ENCODE peak calls at places on chromosomes 3 and 15, in ten cellular contexts. One of them, this sample, is unnamed.

GRCh38 chr3:136957751-136958288 is at the start of gene IL20RB:
- DNase-seq in transverse colon: no peak
- DNase-seq in left ventricle myocardium superior: no peak
- DNase-seq in activated CD8-positive, alpha-beta T cell treated with anti-CD3 and anti-CD28 coated beads, Interleukin-2, amount 10 ng/mL, durations not matched to agents 7 days and 5 days: no peak
- DNase-seq in tibial nerve: peak
- DNase-seq in nephron progenitor cell: no peak
- DNase-seq in NCI-H1105: no peak
- DNase-seq in H9: peak
- DNase-seq in stimulated activated CD4-positive, alpha-beta T cell treated with anti-CD3 and anti-CD28 coated beads, Interleukin-2, amount 100 ng/mL, for 48 hours: no peak
- DNase-seq in RWPE2: peak
- DNase-seq in this sample: no peak

GRCh38 chr3:105051972-105052371 is 314.7 kb upstream of the ALCAM start:
- DNase-seq in transverse colon: no peak
- DNase-seq in left ventricle myocardium superior: no peak
- DNase-seq in activated CD8-positive, alpha-beta T cell treated with anti-CD3 and anti-CD28 coated beads, Interleukin-2, amount 10 ng/mL, durations not matched to agents 7 days and 5 days: no peak
- DNase-seq in tibial nerve: no peak
- DNase-seq in nephron progenitor cell: no peak
- DNase-seq in NCI-H1105: no peak
- DNase-seq in H9: no peak
- DNase-seq in stimulated activated CD4-positive, alpha-beta T cell treated with anti-CD3 and anti-CD28 coated beads, Interleukin-2, amount 100 ng/mL, for 48 hours: no peak
- DNase-seq in RWPE2: no peak
- DNase-seq in this sample: no peak

GRCh38 chr15:40441012-40441735 is 421 bp downstream of the BAHD1 start:
- DNase-seq in transverse colon: no peak
- DNase-seq in left ventricle myocardium superior: no peak
- DNase-seq in activated CD8-positive, alpha-beta T cell treated with anti-CD3 and anti-CD28 coated beads, Interleukin-2, amount 10 ng/mL, durations not matched to agents 7 days and 5 days: no peak
- DNase-seq in tibial nerve: no peak
- DNase-seq in nephron progenitor cell: peak
- DNase-seq in NCI-H1105: no peak
- DNase-seq in H9: no peak
- DNase-seq in stimulated activated CD4-positive, alpha-beta T cell treated with anti-CD3 and anti-CD28 coated beads, Interleukin-2, amount 100 ng/mL, for 48 hours: no peak
- DNase-seq in RWPE2: peak
- DNase-seq in this sample: no peak

GRCh38 chr15:98213346-98213979 is 253.0 kb downstream of the ARRDC4 start:
- DNase-seq in transverse colon: no peak
- DNase-seq in left ventricle myocardium superior: no peak
- DNase-seq in activated CD8-positive, alpha-beta T cell treated with anti-CD3 and anti-CD28 coated beads, Interleukin-2, amount 10 ng/mL, durations not matched to agents 7 days and 5 days: no peak
- DNase-seq in tibial nerve: no peak
- DNase-seq in nephron progenitor cell: no peak
- DNase-seq in NCI-H1105: no peak
- DNase-seq in H9: no peak
- DNase-seq in stimulated activated CD4-positive, alpha-beta T cell treated with anti-CD3 and anti-CD28 coated beads, Interleukin-2, amount 100 ng/mL, for 48 hours: no peak
- DNase-seq in RWPE2: no peak
- DNase-seq in this sample: no peak

GRCh38 chr3:84082726-84083125 is 876.1 kb upstream of the CADM2 start:
- DNase-seq in transverse colon: no peak
- DNase-seq in left ventricle myocardium superior: no peak
- DNase-seq in activated CD8-positive, alpha-beta T cell treated with anti-CD3 and anti-CD28 coated beads, Interleukin-2, amount 10 ng/mL, durations not matched to agents 7 days and 5 days: no peak
- DNase-seq in tibial nerve: no peak
- DNase-seq in nephron progenitor cell: no peak
- DNase-seq in NCI-H1105: no peak
- DNase-seq in H9: no peak
- DNase-seq in stimulated activated CD4-positive, alpha-beta T cell treated with anti-CD3 and anti-CD28 coated beads, Interleukin-2, amount 100 ng/mL, for 48 hours: no peak
- DNase-seq in RWPE2: no peak
- DNase-seq in this sample: no peak

GRCh38 chr3:170534232-170534631 is 51.6 kb downstream of the SLC7A14 start:
- DNase-seq in transverse colon: no peak
- DNase-seq in left ventricle myocardium superior: no peak
- DNase-seq in activated CD8-positive, alpha-beta T cell treated with anti-CD3 and anti-CD28 coated beads, Interleukin-2, amount 10 ng/mL, durations not matched to agents 7 days and 5 days: no peak
- DNase-seq in tibial nerve: no peak
- DNase-seq in nephron progenitor cell: no peak
- DNase-seq in NCI-H1105: no peak
- DNase-seq in H9: no peak
- DNase-seq in stimulated activated CD4-positive, alpha-beta T cell treated with anti-CD3 and anti-CD28 coated beads, Interleukin-2, amount 100 ng/mL, for 48 hours: no peak
- DNase-seq in RWPE2: no peak
- DNase-seq in this sample: no peak

GRCh38 chr15:42089942-42090341 is 4.4 kb downstream of the PLA2G4D start:
- DNase-seq in transverse colon: peak
- DNase-seq in left ventricle myocardium superior: no peak
- DNase-seq in activated CD8-positive, alpha-beta T cell treated with anti-CD3 and anti-CD28 coated beads, Interleukin-2, amount 10 ng/mL, durations not matched to agents 7 days and 5 days: no peak
- DNase-seq in tibial nerve: no peak
- DNase-seq in nephron progenitor cell: no peak
- DNase-seq in NCI-H1105: no peak
- DNase-seq in H9: no peak
- DNase-seq in stimulated activated CD4-positive, alpha-beta T cell treated with anti-CD3 and anti-CD28 coated beads, Interleukin-2, amount 100 ng/mL, for 48 hours: no peak
- DNase-seq in RWPE2: no peak
- DNase-seq in this sample: no peak

GRCh38 chr3:126925411-126926171 is 57.3 kb upstream of the PLXNA1 start:
- DNase-seq in transverse colon: no peak
- DNase-seq in left ventricle myocardium superior: no peak
- DNase-seq in activated CD8-positive, alpha-beta T cell treated with anti-CD3 and anti-CD28 coated beads, Interleukin-2, amount 10 ng/mL, durations not matched to agents 7 days and 5 days: no peak
- DNase-seq in tibial nerve: no peak
- DNase-seq in nephron progenitor cell: no peak
- DNase-seq in NCI-H1105: no peak
- DNase-seq in H9: no peak
- DNase-seq in stimulated activated CD4-positive, alpha-beta T cell treated with anti-CD3 and anti-CD28 coated beads, Interleukin-2, amount 100 ng/mL, for 48 hours: no peak
- DNase-seq in RWPE2: peak
- DNase-seq in this sample: no peak

GRCh38 chr3:46280105-46280797 is 38.0 kb downstream of the CCR3 start:
- DNase-seq in transverse colon: no peak
- DNase-seq in left ventricle myocardium superior: no peak
- DNase-seq in activated CD8-positive, alpha-beta T cell treated with anti-CD3 and anti-CD28 coated beads, Interleukin-2, amount 10 ng/mL, durations not matched to agents 7 days and 5 days: peak
- DNase-seq in tibial nerve: no peak
- DNase-seq in nephron progenitor cell: no peak
- DNase-seq in NCI-H1105: no peak
- DNase-seq in H9: no peak
- DNase-seq in stimulated activated CD4-positive, alpha-beta T cell treated with anti-CD3 and anti-CD28 coated beads, Interleukin-2, amount 100 ng/mL, for 48 hours: peak
- DNase-seq in RWPE2: no peak
- DNase-seq in this sample: no peak

This sample was measured in Caco-2.